ENCODE peak calls at places on chromosomes 16 and 17, in ten cellular contexts. V, Z, F, H, L, T, U, G, B and O are unnamed samples.
A peak's percentile ranks its signal among the peaks of the same experiment; 100 is the strongest.

GRCh38 chr16:81817296-81817695 is 38.2 kb downstream of the PLCG2 start:
- DNase-seq in T (no peak), Z (no peak), F (no peak), H (no peak), G (no peak), L (no peak), B (no peak), V (no peak), U (no peak), O (no peak)

GRCh38 chr16:54932737-54933254 is 2.1 kb downstream of the IRX5 start:
- DNase-seq in U (peak; percentile 42), V (peak; percentile 54), Z (no peak), F (peak; percentile 55), H (no peak), T (peak; percentile 53), L (peak; percentile 43), G (no peak), B (peak; percentile 69), O (no peak)

GRCh38 chr17:67138392-67138791 is 94.0 kb downstream of the CACNG1 start:
- DNase-seq in T (no peak), G (no peak), V (no peak), H (no peak), Z (no peak), U (no peak), B (no peak), F (no peak), L (no peak), O (no peak)

GRCh38 chr16:73086108-73086507 is 38.2 kb upstream of the ZFHX3 start:
- DNase-seq in V (no peak), F (no peak), L (no peak), G (no peak), H (no peak), B (no peak), Z (no peak), T (no peak), U (no peak), O (peak; percentile 68)

GRCh38 chr16:84648595-84649510 is 542 bp downstream of the KLHL36 start:
- DNase-seq in T (peak; percentile 65), G (no peak), H (peak; percentile 16), V (peak; percentile 56), L (peak; percentile 89), B (peak; percentile 94), U (peak; percentile 34), F (peak; percentile 68), Z (peak; percentile 56), O (no peak)

GRCh38 chr17:40366861-40367518 is 2.5 kb upstream of the GJD3 start:
- DNase-seq in U (no peak), T (no peak), H (no peak), V (no peak), G (no peak), B (no peak), Z (no peak), L (peak; percentile 12), F (no peak), O (peak; percentile 44)

GRCh38 chr16:1706386-1707192 is 594 bp downstream of the MAPK8IP3 start:
- DNase-seq in F (peak; percentile 41), B (no peak), T (no peak), V (peak; percentile 24), Z (no peak), H (peak; percentile 34), G (peak; percentile 36), U (peak; percentile 25), L (peak; percentile 78), O (no peak)

GRCh38 chr16:4700380-4700996 is 7.1 kb downstream of the NUDT16L1 start:
- DNase-seq in T (peak; percentile 48), G (no peak), F (no peak), L (no peak), H (no peak), B (peak; percentile 54), U (peak; percentile 55), Z (no peak), V (no peak), O (no peak)

GRCh38 chr16:55391760-55392375 is 67.9 kb downstream of the IRX6 start:
- DNase-seq in B (no peak), V (no peak), U (no peak), T (no peak), G (no peak), L (no peak), H (no peak), Z (no peak), F (no peak), O (no peak)

GRCh38 chr16:75238132-75238852 is 13.1 kb downstream of the BCAR1 start:
- DNase-seq in Z (peak; percentile 87), V (peak; percentile 90), B (no peak), F (no peak), T (peak; percentile 92), U (no peak), L (no peak), G (peak; percentile 91), H (peak; percentile 94), O (no peak)

GRCh38 chr16:11613381-11614303 is 26.9 kb upstream of the LITAF start:
- DNase-seq in L (peak; percentile 63), Z (peak; percentile 64), G (no peak), F (no peak), T (peak; percentile 73), U (peak; percentile 98), B (peak; percentile 92), H (peak; percentile 60), V (no peak), O (peak; percentile 94)

GRCh38 chr17:57667461-57667923 is 77.6 kb downstream of the CCDC182 start:
- DNase-seq in F (no peak), V (no peak), U (no peak), Z (peak; percentile 16), G (no peak), H (no peak), B (no peak), T (no peak), L (no peak), O (no peak)

GRCh38 chr16:84884311-84885023 is 64.7 kb downstream of the CRISPLD2 start:
- DNase-seq in Z (peak; percentile 35), L (no peak), T (peak; percentile 53), F (peak; percentile 37), V (peak; percentile 10), H (peak; percentile 12), G (no peak), U (peak; percentile 13), B (no peak), O (no peak)

GRCh38 chr16:50247123-50247905 is 19.0 kb upstream of the ADCY7 start:
- DNase-seq in B (no peak), Z (no peak), L (no peak), F (no peak), G (no peak), U (no peak), H (no peak), V (no peak), T (no peak), O (no peak)

GRCh38 chr16:50244140-50244503 is 22.2 kb upstream of the ADCY7 start:
- DNase-seq in B (no peak), V (no peak), Z (no peak), G (peak; percentile 55), T (no peak), U (peak; percentile 80), F (no peak), H (no peak), L (no peak), O (no peak)

GRCh38 chr16:50244504-50245416 is 21.6 kb upstream of the ADCY7 start:
- DNase-seq in B (peak; percentile 72), L (no peak), V (no peak), G (no peak), H (no peak), U (peak; percentile 54), F (peak; percentile 35), T (no peak), Z (no peak), O (no peak)

GRCh38 chr16:50246299-50247122 is 19.8 kb upstream of the ADCY7 start:
- DNase-seq in V (peak; percentile 73), G (no peak), U (no peak), H (no peak), Z (no peak), L (peak; percentile 61), B (peak; percentile 85), F (peak; percentile 62), T (no peak), O (no peak)

DNA sequence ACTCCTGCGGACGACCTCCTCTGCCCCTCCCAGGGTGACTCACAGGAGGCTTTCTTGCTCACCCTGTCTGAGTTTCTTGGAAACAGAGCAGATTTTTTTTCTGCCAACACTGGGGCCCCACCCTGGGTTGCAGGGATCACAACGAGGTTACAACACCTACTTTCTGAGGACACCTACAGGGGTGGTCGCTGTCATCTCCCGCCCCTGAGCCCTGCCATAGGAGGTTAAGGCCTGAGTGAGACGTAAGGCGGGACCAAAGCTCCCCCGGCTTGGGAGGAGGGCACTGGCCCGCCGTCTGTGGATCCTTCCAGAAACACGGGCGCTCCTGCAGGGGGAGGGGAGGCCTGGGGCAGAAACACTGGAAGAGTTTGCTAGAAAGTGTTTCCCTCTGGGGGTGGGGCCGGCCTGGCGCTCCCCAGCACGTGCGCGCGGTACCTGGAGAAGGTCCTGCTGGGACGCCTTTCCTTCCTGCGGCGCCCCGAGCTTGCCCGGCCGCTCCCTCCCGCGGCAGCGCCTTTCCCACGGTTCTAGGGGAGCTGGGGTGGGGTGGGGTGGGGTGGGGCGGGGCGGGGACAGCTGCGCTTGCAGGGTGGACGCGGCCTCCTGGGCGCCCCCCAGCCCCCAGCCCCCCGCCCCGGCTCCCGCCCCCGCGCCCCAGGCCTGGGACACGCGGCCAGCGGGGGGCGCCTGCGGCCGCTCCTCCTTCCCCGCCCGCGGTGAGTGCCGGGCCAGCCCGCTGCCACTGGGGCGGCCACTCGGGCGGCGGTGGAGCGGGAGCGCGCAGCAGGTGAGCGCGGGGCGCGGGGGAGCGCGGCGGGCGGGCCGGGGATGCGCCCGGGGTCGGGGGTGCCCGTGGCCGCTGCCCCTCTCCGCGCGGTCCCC is 20.7 kb upstream of the ADCY7 start:
- DNase-seq in U (peak; percentile 92), B (peak; percentile 93), L (peak; percentile 96), Z (peak; percentile 54), T (no peak), F (peak; percentile 72), G (peak; percentile 45), H (peak; percentile 53), V (peak; percentile 77), O (peak; percentile 64)
- TF ChIP-seq CTCF in U (no peak), B (peak; percentile 20), L (peak; percentile 39), Z (peak; percentile 50), T (peak; percentile 40), F (no peak), G (peak; percentile 26), H (no peak), V (no peak), O (peak; percentile 50)

GRCh38 chr17:70336411-70336810 is 167.1 kb downstream of the KCNJ2 start:
- DNase-seq in L (no peak), Z (no peak), F (no peak), V (no peak), B (no peak), G (no peak), H (no peak), T (no peak), U (no peak), O (no peak)
- TF ChIP-seq CTCF in L (no peak), Z (no peak), F (no peak), V (no peak), B (no peak), G (no peak), H (no peak), T (no peak), U (no peak), O (no peak)

GRCh38 chr17:73231841-73232586 is 29.7 kb downstream of the CPSF4L start:
- DNase-seq in V (peak; percentile 97), G (peak; percentile 92), U (peak; percentile 95), B (peak; percentile 100), Z (peak; percentile 97), F (peak; percentile 98), L (peak; percentile 97), T (peak; percentile 98), H (peak; percentile 96), O (peak; percentile 94)
- TF ChIP-seq CTCF in V (peak; percentile 16), G (peak; percentile 11), U (peak; percentile 19), B (no peak), Z (peak; percentile 48), F (no peak), L (no peak), T (peak; percentile 42), H (no peak), O (peak; percentile 18)

GRCh38 chr17:82239926-82240505 is 11.2 kb downstream of the SLC16A3 start:
- DNase-seq in V (no peak), G (no peak), H (no peak), T (peak; percentile 67), B (peak; percentile 82), L (peak; percentile 11), F (no peak), Z (no peak), U (no peak), O (peak; percentile 49)
- TF ChIP-seq CTCF in V (no peak), G (no peak), H (no peak), T (no peak), B (no peak), L (no peak), F (no peak), Z (no peak), U (no peak), O (no peak)